ENCODE peak calls at places on chromosomes 1 and 21, in six cellular contexts. One of them, this sample, is unnamed. For H3K4me1, the result is how much of the 10 kb centered on the place peaks cover.

GRCh38 chr21:38821248-38821647 is 15.5 kb downstream of the ETS2 start:
- DNase-seq in adrenal gland: no peak
- DNase-seq in GM23248: no peak
- DNase-seq in suprapubic skin: no peak
- DNase-seq in lung: no peak
- DNase-seq in stomach: no peak
- DNase-seq in this sample: no peak

GRCh38 chr1:211632117-211632807 is 43.2 kb downstream of the NEK2 start:
- DNase-seq in GM23248: no peak
- DNase-seq in suprapubic skin: no peak
- DNase-seq in adrenal gland: peak
- DNase-seq in lung: no peak
- DNase-seq in stomach: no peak
- DNase-seq in this sample: peak

GRCh38 chr1:98181041-98181764 is 260.4 kb upstream of the DPYD start:
- DNase-seq in lung: no peak
- DNase-seq in adrenal gland: no peak
- DNase-seq in suprapubic skin: no peak
- DNase-seq in stomach: no peak
- DNase-seq in GM23248: no peak
- DNase-seq in this sample: no peak

GRCh38 chr21:28936721-28937120 is 56.0 kb downstream of the LTN1 start:
- DNase-seq in stomach: no peak
- DNase-seq in adrenal gland: no peak
- DNase-seq in GM23248: no peak
- DNase-seq in lung: no peak
- DNase-seq in suprapubic skin: no peak
- DNase-seq in this sample: no peak

GRCh38 chr1:152007047-152007446 is 13.4 kb upstream of the S100A10 start:
- DNase-seq in suprapubic skin: no peak
- DNase-seq in GM23248: no peak
- DNase-seq in stomach: no peak
- DNase-seq in adrenal gland: no peak
- DNase-seq in lung: no peak
- DNase-seq in this sample: no peak

GRCh38 chr1:114988095-114988494 is 41.5 kb upstream of the TSHB start:
- DNase-seq in suprapubic skin: no peak
- DNase-seq in stomach: no peak
- DNase-seq in GM23248: no peak
- DNase-seq in lung: no peak
- DNase-seq in adrenal gland: no peak
- DNase-seq in this sample: no peak

GRCh38 chr21:36548866-36549265 is 68.9 kb upstream of the CLDN14 start:
- DNase-seq in stomach: no peak
- DNase-seq in adrenal gland: no peak
- DNase-seq in GM23248: no peak
- DNase-seq in lung: no peak
- DNase-seq in suprapubic skin: no peak
- DNase-seq in this sample: no peak

GRCh38 chr1:111234866-111235265 is 7.4 kb downstream of the CHI3L2 start:
- DNase-seq in stomach: no peak
- DNase-seq in GM23248: peak
- DNase-seq in adrenal gland: no peak
- DNase-seq in lung: no peak
- DNase-seq in suprapubic skin: no peak
- DNase-seq in this sample: peak

GRCh38 chr1:95982706-95983105 is 738.9 kb upstream of the PTBP2 start:
- DNase-seq in adrenal gland: no peak
- DNase-seq in stomach: no peak
- DNase-seq in GM23248: no peak
- DNase-seq in lung: no peak
- DNase-seq in suprapubic skin: no peak
- DNase-seq in this sample: no peak

GRCh38 chr1:18238190-18238589 is 130.6 kb downstream of the IGSF21 start:
- DNase-seq in lung: no peak
- DNase-seq in stomach: no peak
- DNase-seq in GM23248: no peak
- DNase-seq in adrenal gland: no peak
- DNase-seq in suprapubic skin: no peak
- DNase-seq in this sample: no peak

GRCh38 chr1:93595749-93596148 is 85.9 kb downstream of the BCAR3 start:
- DNase-seq in GM23248: peak
- DNase-seq in suprapubic skin: no peak
- DNase-seq in lung: no peak
- DNase-seq in adrenal gland: no peak
- DNase-seq in stomach: no peak
- DNase-seq in this sample: peak

GRCh38 chr1:59898927-59899326 is 27.6 kb downstream of the CYP2J2 start:
- DNase-seq in adrenal gland: no peak
- DNase-seq in stomach: no peak
- DNase-seq in GM23248: peak
- DNase-seq in lung: no peak
- DNase-seq in suprapubic skin: no peak
- DNase-seq in this sample: peak

GRCh38 chr1:185646202-185646683 is 87.9 kb upstream of the HMCN1 start:
- DNase-seq in adrenal gland: peak
- DNase-seq in suprapubic skin: no peak
- DNase-seq in GM23248: peak
- DNase-seq in lung: peak
- DNase-seq in stomach: peak
- DNase-seq in this sample: peak

GRCh38 chr1:25487628-25488027 is 55.8 kb upstream of the LDLRAP1 start:
- DNase-seq in suprapubic skin: no peak
- DNase-seq in lung: no peak
- DNase-seq in GM23248: peak
- DNase-seq in adrenal gland: no peak
- DNase-seq in stomach: no peak
- DNase-seq in this sample: no peak

GRCh38 chr1:197841828-197842573 is 60.4 kb upstream of the C1orf53 start:
- DNase-seq in stomach: no peak
- DNase-seq in adrenal gland: no peak
- DNase-seq in suprapubic skin: no peak
- DNase-seq in GM23248: peak
- DNase-seq in lung: no peak
- DNase-seq in this sample: no peak

GRCh38 chr1:17075470-17076255 is 21.8 kb upstream of the SDHB start:
- DNase-seq in stomach: no peak
- DNase-seq in GM23248: peak
- DNase-seq in lung: no peak
- DNase-seq in suprapubic skin: no peak
- DNase-seq in adrenal gland: no peak
- DNase-seq in this sample: no peak

GRCh38 chr1:115135681-115136080 is 46.4 kb upstream of the TSPAN2 start:
- DNase-seq in adrenal gland: no peak
- DNase-seq in GM23248: peak
- DNase-seq in stomach: no peak
- DNase-seq in lung: no peak
- DNase-seq in suprapubic skin: no peak
- DNase-seq in this sample: peak

GRCh38 chr1:64251971-64252370 is 48.5 kb downstream of the UBE2U start:
- DNase-seq in stomach: no peak
- DNase-seq in lung: no peak
- DNase-seq in adrenal gland: no peak
- DNase-seq in GM23248: peak
- DNase-seq in suprapubic skin: no peak
- DNase-seq in this sample: no peak

GRCh38 chr1:40774266-40774998 is 9.2 kb upstream of the KCNQ4 start:
- DNase-seq in stomach: peak
- DNase-seq in lung: peak
- DNase-seq in suprapubic skin: no peak
- DNase-seq in adrenal gland: no peak
- DNase-seq in GM23248: peak
- DNase-seq in this sample: no peak

GRCh38 chr1:162942903-162943567 is 82.1 kb upstream of the CCDC190 start:
- DNase-seq in lung: no peak
- DNase-seq in suprapubic skin: no peak
- DNase-seq in stomach: no peak
- DNase-seq in adrenal gland: no peak
- DNase-seq in GM23248: peak
- DNase-seq in this sample: peak

GRCh38 chr1:20279507-20279906 is 11.2 kb upstream of the VWA5B1 start:
- DNase-seq in suprapubic skin: no peak
- DNase-seq in adrenal gland: no peak
- DNase-seq in lung: no peak
- DNase-seq in stomach: no peak
- DNase-seq in GM23248: peak
- DNase-seq in this sample: peak

GRCh38 chr1:169107673-169108160 is 1.2 kb downstream of the ATP1B1 start:
- DNase-seq in lung: no peak
- DNase-seq in adrenal gland: peak
- DNase-seq in GM23248: peak
- DNase-seq in suprapubic skin: no peak
- DNase-seq in stomach: no peak
- DNase-seq in this sample: peak

GRCh38 chr1:112516141-112516540 is 7.4 kb downstream of the WNT2B start:
- DNase-seq in stomach: no peak
- DNase-seq in suprapubic skin: no peak
- DNase-seq in GM23248: no peak
- DNase-seq in adrenal gland: no peak
- DNase-seq in lung: no peak
- DNase-seq in this sample: no peak
- H3K27ac ChIP-seq in stomach: peak
- H3K27ac ChIP-seq in suprapubic skin: no peak
- H3K27ac ChIP-seq in GM23248: no peak
- H3K27ac ChIP-seq in adrenal gland: no peak
- H3K27ac ChIP-seq in lung: no peak
- H3K27ac ChIP-seq in this sample: no peak

DNA sequence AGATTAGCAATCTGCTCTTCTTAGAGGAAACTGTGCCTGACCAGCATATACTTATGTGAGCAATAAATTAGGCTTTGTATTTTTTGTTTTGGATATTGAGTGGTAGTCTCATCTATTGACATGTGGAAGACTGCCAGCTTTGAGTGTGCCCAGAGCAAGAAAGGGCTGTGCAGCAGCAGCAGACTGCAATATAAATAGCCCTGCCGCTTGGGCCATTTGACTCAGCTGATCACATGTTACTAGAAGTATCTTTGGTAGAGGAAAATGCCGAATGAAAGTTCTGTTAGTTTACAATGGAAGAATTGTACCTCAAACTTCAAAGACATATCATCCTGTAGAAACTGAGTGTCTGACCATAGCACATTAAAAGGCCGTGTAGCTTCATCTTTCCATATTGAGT is 9.1 kb upstream of the PSMB2 start:
- DNase-seq in suprapubic skin: no peak
- DNase-seq in stomach: no peak
- DNase-seq in GM23248: no peak
- DNase-seq in lung: no peak
- DNase-seq in adrenal gland: no peak
- DNase-seq in this sample: no peak
- H3K4me1 ChIP-seq in suprapubic skin: under half
- H3K4me1 ChIP-seq in stomach: under half
- H3K4me1 ChIP-seq in GM23248: under half
- H3K4me1 ChIP-seq in lung: under half
- H3K4me1 ChIP-seq in adrenal gland: under half
- H3K4me1 ChIP-seq in this sample: under half

GRCh38 chr1:80656628-80657019 is 1144.1 kb upstream of the ADGRL2 start:
- DNase-seq in lung: no peak
- DNase-seq in suprapubic skin: no peak
- DNase-seq in stomach: no peak
- DNase-seq in GM23248: no peak
- DNase-seq in adrenal gland: no peak
- DNase-seq in this sample: peak

GRCh38 chr1:80657707-80658106 is 1143.0 kb upstream of the ADGRL2 start:
- DNase-seq in lung: no peak
- DNase-seq in GM23248: no peak
- DNase-seq in suprapubic skin: no peak
- DNase-seq in adrenal gland: no peak
- DNase-seq in stomach: no peak
- DNase-seq in this sample: no peak

GRCh38 chr1:80656011-80656627 is 1144.6 kb upstream of the ADGRL2 start:
- DNase-seq in stomach: peak
- DNase-seq in suprapubic skin: no peak
- DNase-seq in adrenal gland: no peak
- DNase-seq in lung: no peak
- DNase-seq in GM23248: no peak
- DNase-seq in this sample: no peak

GRCh38 chr1:80657048-80657653 is 1143.6 kb upstream of the ADGRL2 start:
- DNase-seq in GM23248: no peak
- DNase-seq in stomach: no peak
- DNase-seq in lung: no peak
- DNase-seq in adrenal gland: no peak
- DNase-seq in suprapubic skin: no peak
- DNase-seq in this sample: no peak
- H3K27ac ChIP-seq in GM23248: no peak
- H3K27ac ChIP-seq in stomach: no peak
- H3K27ac ChIP-seq in lung: no peak
- H3K27ac ChIP-seq in adrenal gland: no peak
- H3K27ac ChIP-seq in suprapubic skin: no peak
- H3K27ac ChIP-seq in this sample: no peak

GRCh38 chr1:160710531-160711252 is 930 bp downstream of the CD48 start:
- DNase-seq in stomach: no peak
- DNase-seq in adrenal gland: no peak
- DNase-seq in GM23248: no peak
- DNase-seq in lung: no peak
- DNase-seq in suprapubic skin: no peak
- DNase-seq in this sample: no peak

GRCh38 chr1:160709715-160710114 is 1.9 kb downstream of the CD48 start:
- DNase-seq in lung: no peak
- DNase-seq in stomach: no peak
- DNase-seq in suprapubic skin: no peak
- DNase-seq in adrenal gland: no peak
- DNase-seq in GM23248: no peak
- DNase-seq in this sample: no peak

GRCh38 chr1:160708118-160708517 is 3.5 kb downstream of the CD48 start:
- DNase-seq in suprapubic skin: no peak
- DNase-seq in GM23248: no peak
- DNase-seq in lung: no peak
- DNase-seq in adrenal gland: no peak
- DNase-seq in stomach: no peak
- DNase-seq in this sample: no peak

GRCh38 chr1:160708821-160709220 is 2.8 kb downstream of the CD48 start:
- DNase-seq in suprapubic skin: no peak
- DNase-seq in stomach: no peak
- DNase-seq in lung: no peak
- DNase-seq in adrenal gland: no peak
- DNase-seq in GM23248: no peak
- DNase-seq in this sample: no peak

DNA sequence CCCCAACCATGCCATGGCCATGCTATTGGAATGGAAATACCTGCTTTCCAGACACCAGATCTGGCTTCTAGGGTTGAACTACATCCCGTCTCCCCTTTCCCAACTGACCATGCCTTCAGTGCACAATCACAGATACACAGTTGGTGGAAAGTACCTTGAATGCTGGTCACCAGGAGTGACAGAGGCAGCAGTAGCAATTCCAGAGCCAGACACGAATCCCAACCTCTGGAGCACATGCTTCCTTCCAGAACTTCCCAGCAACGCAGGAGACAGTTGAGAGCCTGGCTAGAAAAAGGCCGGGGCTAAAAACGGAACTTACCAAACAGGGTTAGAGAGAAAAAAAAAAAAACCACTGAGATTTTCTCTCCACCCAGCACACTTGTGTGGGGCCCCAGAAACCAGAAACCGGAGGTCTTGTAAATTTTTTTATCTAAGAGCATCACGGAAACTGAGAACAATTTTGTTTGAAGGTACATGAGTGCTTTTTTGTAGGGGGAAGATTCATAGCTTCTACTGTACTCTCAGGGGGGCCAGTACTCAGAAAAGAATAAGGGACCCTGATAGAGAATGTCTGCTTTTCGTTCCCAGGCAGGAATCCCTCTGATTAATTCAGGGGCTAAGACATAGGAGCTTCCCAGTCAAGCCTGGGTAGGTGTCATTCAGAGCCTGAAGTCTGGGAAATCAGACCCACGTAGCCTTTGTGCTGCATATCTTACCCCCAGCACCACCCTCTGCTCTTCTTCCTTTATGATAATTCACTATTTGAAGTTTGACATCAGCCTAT is at the start of gene CD48:
- DNase-seq in GM23248: no peak
- DNase-seq in suprapubic skin: no peak
- DNase-seq in adrenal gland: no peak
- DNase-seq in stomach: no peak
- DNase-seq in lung: no peak
- DNase-seq in this sample: no peak
- H3K4me1 ChIP-seq in GM23248: under half
- H3K4me1 ChIP-seq in suprapubic skin: under half
- H3K4me1 ChIP-seq in adrenal gland: under half
- H3K4me1 ChIP-seq in stomach: under half
- H3K4me1 ChIP-seq in lung: under half
- H3K4me1 ChIP-seq in this sample: under half

This sample was measured in astrocyte.